ENCODE peak calls at places on chromosomes 13 and 19, in four cellular contexts. D, K, E and T are unnamed samples.
A peak's percentile ranks its signal among the peaks of the same experiment; 100 is the strongest.

GRCh38 chr19:46717716-46718143 is 816 bp upstream of the PRKD2 start:
- DNase-seq in K (no peak), D (no peak), E (no peak), T (peak; percentile 27)

GRCh38 chr13:21138561-21138960 is 37.8 kb downstream of the SKA3 start:
- DNase-seq in D (no peak), E (no peak), K (no peak), T (no peak)

GRCh38 chr19:7294571-7295212 is 478 bp upstream of the INSR start:
- DNase-seq in D (peak; percentile 56), K (peak; percentile 34), E (peak; percentile 30), T (peak; percentile 81)

GRCh38 chr13:66803759-66804456 is 426.2 kb downstream of the PCDH9 start:
- DNase-seq in D (no peak), K (no peak), E (no peak), T (no peak)

GRCh38 chr19:39084732-39085080 is 538 bp downstream of the ACP7 start:
- DNase-seq in K (no peak), E (no peak), D (no peak), T (no peak)

GRCh38 chr13:51221674-51222509 is at the start of gene FAM124A:
- DNase-seq in K (peak; percentile 20), D (peak; percentile 82), E (peak; percentile 70), T (peak; percentile 43)

GRCh38 chr19:29672319-29672932 is 7.2 kb downstream of the PLEKHF1 start:
- DNase-seq in D (no peak), E (no peak), K (no peak), T (no peak)

GRCh38 chr19:50554212-50554611 is 14.0 kb downstream of the LRRC4B start:
- DNase-seq in K (no peak), D (no peak), E (no peak), T (no peak)

GRCh38 chr13:110815471-110816204 is 99.2 kb downstream of the ANKRD10 start:
- DNase-seq in K (no peak), D (no peak), E (no peak), T (no peak)

GRCh38 chr13:43411741-43412140 is 375.0 kb downstream of the ENOX1 start:
- DNase-seq in K (peak; percentile 30), E (no peak), D (no peak), T (no peak)

GRCh38 chr19:49889687-49890348 is 6.9 kb downstream of the IL4I1 start:
- DNase-seq in E (peak; percentile 74), K (peak; percentile 67), D (peak; percentile 94), T (peak; percentile 58)

GRCh38 chr19:21151460-21151859 is 9.6 kb downstream of the ZNF431 start:
- DNase-seq in K (no peak), D (no peak), E (no peak), T (no peak)

GRCh38 chr19:33203529-33203928 is 9.4 kb downstream of the LRP3 start:
- DNase-seq in K (no peak), D (no peak), E (no peak), T (no peak)

GRCh38 chr13:90281709-90282108 is 1065.8 kb upstream of the MIR17HG start:
- DNase-seq in E (no peak), D (no peak), K (no peak), T (no peak)

GRCh38 chr13:113656831-113657671 is 947 bp downstream of the ATP4B start:
- DNase-seq in K (no peak), E (no peak), D (no peak), T (no peak)

GRCh38 chr19:41995959-41996797 is 2.1 kb upstream of the ATP1A3 start:
- DNase-seq in E (peak; percentile 64), K (no peak), D (peak; percentile 98), T (peak; percentile 42)

GRCh38 chr13:99834246-99834645 is 137.3 kb downstream of the ZIC5 start:
- DNase-seq in K (no peak), E (no peak), D (no peak), T (no peak)

GRCh38 chr19:913080-913748 is at the start of gene R3HDM4:
- DNase-seq in D (peak; percentile 68), E (no peak), K (peak; percentile 56), T (peak; percentile 81)

GRCh38 chr19:14091086-14091884 is 734 bp upstream of the SAMD1 start:
- DNase-seq in E (peak; percentile 78), K (peak; percentile 67), D (peak; percentile 63), T (peak; percentile 83)
- H2AFZ ChIP-seq in E (peak overlapping the region; percentile 96), K (no peak overlapping the region), D (peak overlapping the region; percentile 90), T (peak overlapping the region; percentile 65)

GRCh38 chr19:34364830-34365462 is at the start of gene GPI:
- DNase-seq in E (no peak), K (peak; percentile 39), D (peak; percentile 87), T (peak; percentile 76)
- H2AFZ ChIP-seq in E (peak within 1 kb of the TSS; percentile 99), K (peak within 1 kb of the TSS; percentile 68), D (peak within 1 kb of the TSS; percentile 99), T (peak within 1 kb of the TSS; percentile 82)

GRCh38 chr19:18712981-18713380 is 29.5 kb downstream of the CRTC1 start:
- DNase-seq in D (no peak), K (no peak), E (no peak), T (no peak)

GRCh38 chr19:18713550-18714117 is 30.2 kb downstream of the CRTC1 start:
- DNase-seq in E (no peak), D (no peak), K (no peak), T (no peak)

GRCh38 chr19:18710986-18711751 is 27.7 kb downstream of the CRTC1 start:
- DNase-seq in E (no peak), D (peak; percentile 41), K (peak; percentile 50), T (no peak)

GRCh38 chr19:18710186-18710585 is 26.7 kb downstream of the CRTC1 start:
- DNase-seq in E (no peak), D (no peak), K (no peak), T (no peak)

DNA sequence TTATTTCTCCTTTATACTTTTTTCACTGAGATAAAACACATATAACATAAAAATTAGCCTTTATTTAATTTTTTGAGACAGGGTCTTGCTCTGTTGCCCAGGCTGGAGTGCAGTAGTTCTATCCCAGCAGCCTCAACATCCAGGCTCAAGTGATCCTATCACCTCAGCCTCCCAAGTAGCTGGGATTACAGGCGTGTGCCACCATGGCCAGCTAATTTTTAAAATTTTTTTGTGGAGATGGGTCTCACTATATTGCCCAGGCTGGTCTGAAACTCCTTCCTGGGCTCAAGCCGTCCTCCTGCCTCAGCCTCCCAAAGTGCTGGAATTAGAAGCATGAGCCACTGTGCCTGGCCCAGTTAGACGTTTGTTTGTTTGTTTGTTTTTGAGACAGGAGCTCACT is 28.4 kb downstream of the CRTC1 start:
- DNase-seq in D (no peak), E (no peak), K (no peak), T (no peak)
- H2AFZ ChIP-seq in D (no peak overlapping the region), E (no peak overlapping the region), K (no peak overlapping the region), T (no peak overlapping the region)

DNA sequence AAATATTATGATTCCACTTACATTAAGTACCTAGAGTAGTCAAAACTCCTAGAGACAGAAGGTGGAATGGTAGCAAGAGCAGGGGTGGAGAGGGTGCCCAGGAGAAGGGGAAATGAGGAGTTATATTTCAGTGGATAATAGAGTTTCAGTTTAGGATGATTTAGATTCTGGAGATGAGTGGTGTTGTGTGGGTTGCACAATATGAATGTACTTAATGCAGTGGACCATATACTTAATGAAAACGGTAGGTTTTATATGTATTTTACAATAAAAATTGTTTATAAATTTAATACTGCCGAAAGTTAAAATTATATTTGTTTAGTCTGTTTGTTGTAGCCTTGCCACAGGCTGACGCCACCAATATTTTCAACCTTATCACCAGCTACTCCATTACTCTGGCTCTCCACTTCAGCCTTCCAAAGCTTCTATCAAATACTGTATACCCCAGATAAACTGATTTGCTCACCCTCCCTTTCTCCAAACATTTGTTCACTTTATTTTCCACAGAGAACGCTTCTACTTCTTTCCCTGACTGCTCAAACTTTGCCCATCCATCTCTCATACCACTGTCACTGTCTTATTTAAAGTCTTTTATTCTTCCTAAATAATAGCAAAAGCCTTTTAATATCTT is 1.4 kb upstream of the RBM26 start:
- DNase-seq in K (no peak), D (no peak), E (no peak), T (no peak)
- H2AFZ ChIP-seq in K (no peak overlapping the region), D (no peak overlapping the region), E (no peak overlapping the region), T (peak overlapping the region; percentile 66)

GRCh38 chr13:88896466-88896865 is 1225.3 kb downstream of the SLITRK5 start:
- DNase-seq in D (no peak), K (no peak), E (no peak), T (no peak)

GRCh38 chr13:88895261-88895941 is 1224.2 kb downstream of the SLITRK5 start:
- DNase-seq in E (no peak), K (no peak), D (no peak), T (no peak)
- H2AFZ ChIP-seq in E (no peak overlapping the region), K (no peak overlapping the region), D (no peak overlapping the region), T (no peak overlapping the region)